ENCODE peak calls at places on chromosome 19, in eight cellular contexts. Z is keratinocyte; C is NAMALWA; D is stimulated activated CD4-positive, alpha-beta T cell treated with anti-CD3 and anti-CD28 coated beads, TNF-alpha, amount 100 ng/mL, for 24 hours; B is posterior vena cava; O is amniotic epithelial cell; P is fibroblast of the conjunctiva; X is RWPE1. H is an unnamed sample.

GRCh38 chr19:33902395-33902794 is 105.7 kb downstream of the KCTD15 start:
- DNase-seq in Z (no peak), C (no peak), D (no peak), B (no peak), O (no peak), P (no peak), X (no peak), H (no peak)

GRCh38 chr19:32041681-32042292 is 303.6 kb upstream of the ZNF507 start:
- DNase-seq in Z (no peak), C (peak; percentile 42), D (no peak), B (no peak), O (no peak), P (peak; percentile 8), X (peak; percentile 36), H (peak; percentile 3)

GRCh38 chr19:21133633-21134032 is 8.2 kb upstream of the ZNF431 start:
- DNase-seq in Z (no peak), C (no peak), D (no peak), B (no peak), O (no peak), P (no peak), X (no peak), H (peak; percentile 22)

GRCh38 chr19:44824758-44825157 is 15.9 kb downstream of the BCAM start:
- DNase-seq in Z (no peak), C (no peak), D (no peak), B (no peak), O (no peak), P (no peak), X (no peak), H (no peak)

GRCh38 chr19:15331419-15332310 is 674 bp downstream of the BRD4 start:
- DNase-seq in Z (no peak), C (peak; percentile 63), D (peak; percentile 34), B (peak; percentile 89), O (no peak), P (no peak), X (peak; percentile 78), H (no peak)

GRCh38 chr19:8340341-8341096 is 2.5 kb downstream of the KANK3 start:
- DNase-seq in Z (no peak), C (no peak), D (no peak), B (no peak), O (no peak), P (no peak), X (no peak), H (no peak)

GRCh38 chr19:45809643-45810159 is 5.4 kb downstream of the RSPH6A start:
- DNase-seq in Z (no peak), C (peak; percentile 68), D (no peak), B (no peak), O (peak; percentile 73), P (peak; percentile 43), X (no peak), H (peak; percentile 68)

GRCh38 chr19:2235396-2236284 is 489 bp downstream of the PLEKHJ1 start:
- DNase-seq in Z (no peak), C (peak; percentile 49), D (no peak), B (no peak), O (no peak), P (no peak), X (no peak), H (peak; percentile 6)

GRCh38 chr19:47391510-47392223 is 27.7 kb downstream of the MEIS3 start:
- DNase-seq in Z (peak; percentile 5), C (no peak), D (peak; percentile 74), B (peak; percentile 94), O (peak; percentile 50), P (peak; percentile 57), X (peak; percentile 57), H (peak; percentile 48)

GRCh38 chr19:37997911-37998344 is 90.9 kb downstream of the SIPA1L3 start:
- DNase-seq in Z (no peak), C (peak; percentile 36), D (peak; percentile 19), B (no peak), O (peak; percentile 92), P (peak; percentile 88), X (peak; percentile 68), H (peak; percentile 91)

GRCh38 chr19:54271106-54271505 is 9.8 kb downstream of the LILRB2 start:
- DNase-seq in Z (no peak), C (no peak), D (no peak), B (no peak), O (no peak), P (no peak), X (no peak), H (no peak)

GRCh38 chr19:35828694-35829301 is 16.2 kb upstream of the PRODH2 start:
- DNase-seq in Z (no peak), C (peak; percentile 27), D (no peak), B (peak; percentile 90), O (peak; percentile 53), P (peak; percentile 14), X (peak; percentile 50), H (peak; percentile 35)

GRCh38 chr19:3633559-3633988 is 7.0 kb upstream of the CACTIN start:
- DNase-seq in Z (no peak), C (no peak), D (no peak), B (no peak), O (no peak), P (no peak), X (no peak), H (no peak)

GRCh38 chr19:42433503-42434260 is 6.5 kb upstream of the LIPE start:
- DNase-seq in Z (no peak), C (peak; percentile 72), D (peak; percentile 46), B (peak; percentile 91), O (peak; percentile 81), P (peak; percentile 65), X (no peak), H (peak; percentile 34)

GRCh38 chr19:23263870-23264590 is 13.8 kb upstream of the ZNF724 start:
- DNase-seq in Z (no peak), C (no peak), D (no peak), B (no peak), O (peak; percentile 58), P (no peak), X (no peak), H (peak; percentile 46)

GRCh38 chr19:44447864-44448674 is at the start of gene ZNF229:
- DNase-seq in Z (peak; percentile 65), C (no peak), D (peak; percentile 46), B (peak; percentile 94), O (peak; percentile 97), P (peak; percentile 81), X (peak; percentile 87), H (peak; percentile 91)

GRCh38 chr19:13832096-13832495 is 36.9 kb downstream of the ZSWIM4 start:
- DNase-seq in Z (no peak), C (no peak), D (no peak), B (no peak), O (no peak), P (no peak), X (no peak), H (no peak)

GRCh38 chr19:33048806-33049676 is 15.6 kb downstream of the RHPN2 start:
- DNase-seq in Z (no peak), C (no peak), D (no peak), B (no peak), O (peak; percentile 100), P (no peak), X (peak; percentile 49), H (peak; percentile 61)

GRCh38 chr19:47601180-47601904 is 7.6 kb upstream of the BICRA start:
- DNase-seq in Z (no peak), C (peak; percentile 23), D (no peak), B (no peak), O (no peak), P (no peak), X (no peak), H (no peak)

H was measured in bronchial epithelial cell.